ENCODE peak calls at places on chromosomes 1 and 21, in four cellular contexts. One of them, this sample, is unnamed.

GRCh38 chr1:28885982-28886730 is 28.2 kb upstream of the EPB41 start:
- DNase-seq in SK-N-SH: no peak
- DNase-seq in GM12865: no peak
- DNase-seq in NCI-H226: no peak
- DNase-seq in this sample: no peak

GRCh38 chr1:169586067-169586394 is 250 bp downstream of the F5 start:
- DNase-seq in SK-N-SH: no peak
- DNase-seq in GM12865: no peak
- DNase-seq in NCI-H226: no peak
- DNase-seq in this sample: no peak

GRCh38 chr1:168360151-168360550 is 79.5 kb downstream of the TBX19 start:
- DNase-seq in SK-N-SH: no peak
- DNase-seq in GM12865: no peak
- DNase-seq in NCI-H226: peak; percentile 55
- DNase-seq in this sample: no peak

GRCh38 chr1:222618001-222618879 is at the start of gene MIA3:
- DNase-seq in SK-N-SH: peak; percentile 97
- DNase-seq in GM12865: peak; percentile 26
- DNase-seq in NCI-H226: peak; percentile 4
- DNase-seq in this sample: peak; percentile 51

GRCh38 chr1:45412899-45413298 is 72.7 kb upstream of the MUTYH start:
- DNase-seq in SK-N-SH: no peak
- DNase-seq in GM12865: peak; percentile 29
- DNase-seq in NCI-H226: no peak
- DNase-seq in this sample: no peak

GRCh38 chr1:164310166-164310565 is 248.8 kb upstream of the PBX1 start:
- DNase-seq in SK-N-SH: no peak
- DNase-seq in GM12865: no peak
- DNase-seq in NCI-H226: no peak
- DNase-seq in this sample: no peak

GRCh38 chr1:208254862-208255261 is 10.7 kb upstream of the PLXNA2 start:
- DNase-seq in SK-N-SH: no peak
- DNase-seq in GM12865: no peak
- DNase-seq in NCI-H226: peak; percentile 87
- DNase-seq in this sample: no peak

GRCh38 chr21:29233611-29234540 is 64.8 kb upstream of the BACH1 start:
- DNase-seq in SK-N-SH: no peak
- DNase-seq in GM12865: peak; percentile 91
- DNase-seq in NCI-H226: no peak
- DNase-seq in this sample: no peak

GRCh38 chr1:13605159-13605558 is 21.5 kb downstream of the PDPN start:
- DNase-seq in SK-N-SH: no peak
- DNase-seq in GM12865: no peak
- DNase-seq in NCI-H226: peak; percentile 80
- DNase-seq in this sample: no peak

GRCh38 chr1:11731719-11732283 is 4.1 kb upstream of the AGTRAP start:
- DNase-seq in SK-N-SH: no peak
- DNase-seq in GM12865: no peak
- DNase-seq in NCI-H226: no peak
- DNase-seq in this sample: peak; percentile 87

GRCh38 chr1:181318858-181319235 is 164.5 kb upstream of the CACNA1E start:
- DNase-seq in SK-N-SH: no peak
- DNase-seq in GM12865: no peak
- DNase-seq in NCI-H226: no peak
- DNase-seq in this sample: no peak

GRCh38 chr1:160459687-160460086 is 59.3 kb downstream of the VANGL2 start:
- DNase-seq in SK-N-SH: no peak
- DNase-seq in GM12865: no peak
- DNase-seq in NCI-H226: no peak
- DNase-seq in this sample: no peak

GRCh38 chr1:32404956-32405355 is 10.7 kb upstream of the BSDC1 start:
- DNase-seq in SK-N-SH: no peak
- DNase-seq in GM12865: no peak
- DNase-seq in NCI-H226: no peak
- DNase-seq in this sample: no peak

GRCh38 chr1:38859561-38860463 is at the start of gene RRAGC:
- DNase-seq in SK-N-SH: peak; percentile 100
- DNase-seq in GM12865: peak; percentile 99
- DNase-seq in NCI-H226: peak; percentile 99
- DNase-seq in this sample: peak; percentile 100

GRCh38 chr1:229062135-229062534 is 208.8 kb upstream of the RAB4A start:
- DNase-seq in SK-N-SH: no peak
- DNase-seq in GM12865: no peak
- DNase-seq in NCI-H226: no peak
- DNase-seq in this sample: no peak

GRCh38 chr21:23817337-23817736 is 1789.9 kb downstream of the MRPL39 start:
- DNase-seq in SK-N-SH: no peak
- DNase-seq in GM12865: no peak
- DNase-seq in NCI-H226: no peak
- DNase-seq in this sample: no peak

GRCh38 chr1:228368801-228369607 is 37.6 kb downstream of the TRIM11 start:
- DNase-seq in SK-N-SH: no peak
- DNase-seq in GM12865: no peak
- DNase-seq in NCI-H226: no peak
- DNase-seq in this sample: no peak

GRCh38 chr1:38064232-38064903 is 17.8 kb upstream of the POU3F1 start:
- DNase-seq in SK-N-SH: no peak
- DNase-seq in GM12865: no peak
- DNase-seq in NCI-H226: peak; percentile 76
- DNase-seq in this sample: peak; percentile 90

GRCh38 chr1:151978910-151979309 is 14.7 kb downstream of the S100A10 start:
- DNase-seq in SK-N-SH: no peak
- DNase-seq in GM12865: no peak
- DNase-seq in NCI-H226: no peak
- DNase-seq in this sample: no peak

GRCh38 chr1:41456847-41457540 is 27.5 kb downstream of the EDN2 start:
- DNase-seq in SK-N-SH: no peak
- DNase-seq in GM12865: no peak
- DNase-seq in NCI-H226: no peak
- DNase-seq in this sample: no peak

GRCh38 chr1:119670898-119671297 is 22.8 kb upstream of the ZNF697 start:
- DNase-seq in SK-N-SH: no peak
- DNase-seq in GM12865: no peak
- DNase-seq in NCI-H226: no peak
- DNase-seq in this sample: no peak

This sample was measured in head of caudate nucleus.